ENCODE peak calls at places on chromosomes 11 and 22, in four cellular contexts. Y, L, O and V are unnamed samples.

GRCh38 chr11:34524696-34525095 is 11.1 kb upstream of the ELF5 start:
- DNase-seq in L (no peak), O (no peak), Y (no peak), V (no peak)

GRCh38 chr22:20968281-20968977 is 1.4 kb downstream of the AIFM3 start:
- DNase-seq in L (no peak), Y (no peak), O (no peak), V (no peak)

GRCh38 chr11:6345356-6345755 is 25.1 kb upstream of the CAVIN3 start:
- DNase-seq in L (no peak), O (no peak), Y (no peak), V (no peak)

GRCh38 chr11:47289856-47290255 is 19.9 kb downstream of the MADD start:
- DNase-seq in Y (no peak), O (no peak), L (no peak), V (no peak)

GRCh38 chr22:49104434-49104833 is 723.2 kb downstream of the BRD1 start:
- DNase-seq in L (no peak), Y (no peak), O (no peak), V (no peak)

GRCh38 chr11:69328231-69328630 is 34.3 kb downstream of the MYEOV start:
- DNase-seq in O (no peak), Y (peak; percentile 17), L (no peak), V (no peak)

GRCh38 chr11:48900131-48900800 is 83.4 kb downstream of the TRIM51G start:
- DNase-seq in L (no peak), Y (no peak), O (no peak), V (no peak)

GRCh38 chr11:120863359-120863758 is 160.5 kb upstream of the TBCEL start:
- DNase-seq in Y (no peak), O (peak; percentile 19), L (peak; percentile 47), V (no peak)

GRCh38 chr22:36808611-36809344 is 8.1 kb downstream of the PVALB start:
- DNase-seq in L (no peak), Y (no peak), O (no peak), V (no peak)

GRCh38 chr11:48017105-48017874 is 36.9 kb downstream of the PTPRJ start:
- DNase-seq in Y (no peak), O (no peak), L (no peak), V (no peak)

GRCh38 chr11:68251770-68252169 is 20.0 kb downstream of the C11orf24 start:
- DNase-seq in Y (no peak), O (no peak), L (no peak), V (no peak)

GRCh38 chr11:76668362-76669155 is 2.0 kb downstream of the LRRC32 start:
- DNase-seq in O (no peak), L (no peak), Y (peak; percentile 33), V (no peak)

GRCh38 chr11:2528301-2529050 is 83.7 kb downstream of the KCNQ1 start:
- DNase-seq in L (no peak), Y (peak; percentile 35), O (no peak), V (no peak)

GRCh38 chr11:99422581-99423434 is 402.1 kb downstream of the CNTN5 start:
- DNase-seq in Y (peak; percentile 53), O (no peak), L (no peak), V (no peak)

GRCh38 chr11:31005202-31005601 is 364.3 kb downstream of the DCDC1 start:
- DNase-seq in Y (no peak), L (no peak), O (no peak), V (no peak)

GRCh38 chr22:37157516-37158289 is 8.0 kb upstream of the IL2RB start:
- DNase-seq in L (peak; percentile 63), Y (no peak), O (no peak), V (no peak)

GRCh38 chr11:104895619-104896018 is 2.6 kb downstream of the CASP12 start:
- DNase-seq in L (no peak), Y (no peak), O (no peak), V (no peak)

GRCh38 chr11:7672960-7673723 is at the start of gene CYB5R2:
- DNase-seq in O (peak; percentile 51), Y (peak; percentile 92), L (no peak), V (peak; percentile 68)

GRCh38 chr11:35377262-35377661 is 42.1 kb downstream of the SLC1A2 start:
- DNase-seq in Y (no peak), O (no peak), L (no peak), V (no peak)

GRCh38 chr22:38246046-38246658 is 26.7 kb downstream of the TMEM184B start:
- DNase-seq in Y (no peak), O (no peak), L (no peak), V (no peak)

GRCh38 chr11:69257838-69258658 is 35.9 kb upstream of the MYEOV start:
- DNase-seq in L (no peak), Y (peak; percentile 70), O (no peak), V (no peak)

GRCh38 chr11:113475160-113475761 is at the start of gene DRD2:
- DNase-seq in L (peak; percentile 24), O (no peak), Y (peak; percentile 80), V (no peak)

GRCh38 chr11:103364687-103365086 is 255.5 kb downstream of the DYNC2H1 start:
- DNase-seq in O (no peak), L (no peak), Y (no peak), V (no peak)

GRCh38 chr11:71241721-71242259 is 10.6 kb downstream of the SHANK2 start:
- DNase-seq in O (no peak), L (no peak), Y (peak; percentile 20), V (no peak)

GRCh38 chr11:65431452-65432132 is 9.0 kb downstream of the NEAT1 start:
- DNase-seq in Y (no peak), O (no peak), L (peak; percentile 29), V (no peak)

GRCh38 chr22:37639070-37639760 is at the start of gene SH3BP1:
- DNase-seq in O (no peak), Y (peak; percentile 89), L (peak; percentile 32), V (no peak)

GRCh38 chr11:46066335-46066734 is 54.9 kb downstream of the PHF21A start:
- DNase-seq in Y (no peak), O (peak; percentile 13), L (peak; percentile 80), V (no peak)

GRCh38 chr11:108947654-108948570 is 283.0 kb downstream of the DDX10 start:
- DNase-seq in O (peak; percentile 77), L (peak; percentile 81), Y (no peak), V (no peak)

GRCh38 chr11:58024601-58025091 is 965 bp downstream of the OR9Q1 start:
- DNase-seq in O (no peak), L (no peak), Y (no peak), V (no peak)

GRCh38 chr11:66856496-66857233 is at the start of gene LRFN4:
- DNase-seq in L (peak; percentile 58), Y (no peak), O (peak; percentile 57), V (peak; percentile 90)

GRCh38 chr11:64675417-64676252 is 47.4 kb downstream of the NRXN2 start:
- DNase-seq in L (peak; percentile 48), O (peak; percentile 64), Y (no peak), V (peak; percentile 47)

GRCh38 chr11:111941963-111942362 is 4.8 kb downstream of the DIXDC1 start:
- DNase-seq in Y (no peak), O (peak; percentile 44), L (peak; percentile 65), V (no peak)

GRCh38 chr11:88042238-88043032 is 132.8 kb downstream of the RAB38 start:
- DNase-seq in L (no peak), O (no peak), Y (peak; percentile 81), V (no peak)
- H3K27ac ChIP-seq in L (no peak overlapping the region), O (no peak overlapping the region), Y (no peak overlapping the region), V (no peak overlapping the region)

DNA sequence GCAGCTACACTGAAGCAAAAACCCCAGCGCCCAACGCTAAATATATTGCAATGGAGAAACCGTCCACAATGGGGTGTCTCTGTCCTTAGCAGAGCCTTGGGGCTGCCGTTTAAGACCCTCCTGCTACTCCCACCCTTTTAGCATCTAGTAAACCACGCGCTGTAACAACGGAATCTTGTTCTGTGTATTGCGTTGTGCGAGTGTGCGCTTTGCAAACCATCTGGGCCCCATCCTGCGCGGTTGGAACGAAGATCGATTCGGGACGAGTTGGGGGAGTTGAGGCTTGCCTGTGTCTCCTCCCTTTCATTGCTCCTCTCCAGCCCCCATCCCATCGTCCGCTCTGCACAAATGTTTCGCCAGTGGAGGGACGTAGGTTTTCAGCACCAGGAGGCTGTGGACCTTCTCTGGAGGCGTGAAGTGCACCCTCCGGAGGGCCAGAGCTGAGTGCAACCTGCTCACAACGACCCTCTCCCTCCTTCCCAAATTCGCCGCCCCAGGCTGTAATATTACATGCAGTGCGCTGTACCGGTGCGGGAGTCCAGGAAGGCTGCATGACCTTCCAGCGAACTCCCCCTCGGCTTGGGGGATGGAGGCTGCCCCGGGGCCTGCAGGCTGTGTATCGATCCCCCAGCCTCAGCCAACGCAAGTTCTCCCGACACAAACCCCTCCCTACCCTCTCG is 1.6 kb upstream of the KMT2A start:
- DNase-seq in Y (peak; percentile 86), O (peak; percentile 20), L (peak; percentile 31), V (no peak)
- H3K27ac ChIP-seq in Y (peak overlapping the region; percentile 95), O (peak overlapping the region; percentile 96), L (no peak overlapping the region), V (peak overlapping the region; percentile 91)

DNA sequence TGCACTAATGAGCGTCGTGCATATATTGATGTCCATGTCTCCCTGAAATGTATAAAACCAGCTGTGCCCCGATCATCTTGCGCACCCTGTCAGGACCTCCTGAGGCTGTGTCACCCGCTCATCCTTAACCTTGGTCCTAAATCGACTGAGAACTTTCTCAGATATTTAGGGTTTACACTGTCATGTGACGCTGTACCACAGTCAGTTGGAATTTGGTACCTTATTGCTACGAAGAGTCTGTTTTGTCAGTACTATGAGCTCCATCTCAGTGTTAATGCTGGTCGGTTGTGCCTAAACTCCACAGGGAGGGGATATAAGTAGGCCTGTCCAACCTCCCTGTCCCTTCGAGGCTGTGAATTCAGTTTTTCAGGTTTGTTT is 1.8 kb upstream of the IFITM2 start:
- DNase-seq in O (no peak), Y (no peak), L (no peak), V (no peak)
- H3K27ac ChIP-seq in O (peak overlapping the region; percentile 91), Y (no peak overlapping the region), L (no peak overlapping the region), V (no peak overlapping the region)

GRCh38 chr22:24201681-24202590 is 20.6 kb downstream of the SUSD2 start:
- DNase-seq in O (peak; percentile 24), L (no peak), Y (no peak), V (no peak)

GRCh38 chr22:24208012-24208749 is 26.9 kb downstream of the SUSD2 start:
- DNase-seq in Y (no peak), L (peak; percentile 97), O (peak; percentile 79), V (no peak)

GRCh38 chr22:24207264-24208011 is 26.2 kb downstream of the SUSD2 start:
- DNase-seq in Y (no peak), O (no peak), L (no peak), V (no peak)

GRCh38 chr22:24209016-24209415 is 27.7 kb downstream of the SUSD2 start:
- DNase-seq in Y (no peak), O (no peak), L (no peak), V (no peak)

DNA sequence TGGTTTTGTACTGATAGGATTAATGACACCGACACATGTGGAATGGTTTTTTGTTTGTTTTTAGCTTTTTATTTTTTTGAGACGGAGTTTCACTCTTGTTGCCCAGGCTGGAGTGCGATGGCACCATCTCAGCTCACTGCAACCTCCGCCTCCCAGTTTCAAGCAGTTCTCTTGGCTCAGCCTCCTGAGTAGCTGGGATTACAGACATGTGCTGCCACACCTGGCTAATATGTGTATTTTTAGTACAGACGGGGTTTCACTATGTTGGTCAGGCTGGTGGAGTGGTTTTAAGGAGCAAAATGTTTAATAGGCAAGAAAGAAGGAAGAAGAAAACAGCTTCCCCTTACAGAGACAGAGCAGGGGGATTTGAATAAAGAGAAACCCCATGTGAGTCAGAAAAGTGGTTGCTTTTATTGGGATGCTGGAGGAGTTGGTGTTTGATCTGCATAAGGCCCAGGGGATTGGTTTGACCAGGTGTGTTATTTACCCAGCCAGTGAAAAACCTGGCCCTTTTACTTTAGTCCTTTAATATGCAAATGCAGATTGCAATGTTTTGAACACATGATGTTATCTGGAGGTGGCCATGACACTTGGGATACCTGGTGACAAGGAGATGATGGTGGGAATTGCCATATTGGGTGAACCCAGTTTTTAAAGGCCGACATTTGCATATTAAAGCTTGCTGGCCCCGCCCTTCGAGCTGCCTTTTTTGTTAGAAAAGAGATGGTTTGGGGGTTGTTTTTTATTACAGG is 24.3 kb downstream of the SUSD2 start:
- DNase-seq in Y (no peak), O (no peak), L (peak; percentile 29), V (no peak)
- H3K27ac ChIP-seq in Y (no peak overlapping the region), O (no peak overlapping the region), L (peak overlapping the region; percentile 29), V (no peak overlapping the region)